ENCODE peak calls at places on chromosomes 13 and 19, in eight cellular contexts. D, Y, B, I, V, E, K and N are unnamed samples.

GRCh38 chr13:50079278-50080157 is 64.3 kb downstream of the KCNRG start:
- DNase-seq in B (no peak), E (no peak), V (no peak), I (no peak), Y (no peak), K (no peak), D (no peak), N (no peak)

GRCh38 chr19:20039203-20039723 is at the start of gene ZNF682:
- DNase-seq in Y (peak; percentile 94), B (peak; percentile 97), E (peak; percentile 74), D (no peak), K (peak; percentile 81), I (peak; percentile 84), V (peak; percentile 95), N (peak; percentile 96)

GRCh38 chr13:30334663-30335386 is 27.5 kb upstream of the KATNAL1 start:
- DNase-seq in B (no peak), K (no peak), E (peak; percentile 44), Y (peak; percentile 34), V (peak; percentile 54), D (peak; percentile 59), I (peak; percentile 69), N (no peak)

GRCh38 chr13:79289557-79289956 is 116.5 kb downstream of the RBM26 start:
- DNase-seq in E (no peak), Y (no peak), K (no peak), B (no peak), I (no peak), D (no peak), V (no peak), N (no peak)

GRCh38 chr19:45276284-45276687 is 25.2 kb downstream of the MARK4 start:
- DNase-seq in D (no peak), V (no peak), K (no peak), I (no peak), E (no peak), B (no peak), Y (no peak), N (no peak)

GRCh38 chr13:112441779-112442310 is 65.7 kb downstream of the SPACA7 start:
- DNase-seq in K (no peak), I (no peak), V (no peak), E (no peak), D (no peak), Y (no peak), B (no peak), N (no peak)

GRCh38 chr19:2186071-2186846 is 22.5 kb downstream of the DOT1L start:
- DNase-seq in K (no peak), V (no peak), Y (no peak), B (peak; percentile 92), E (no peak), I (no peak), D (no peak), N (peak; percentile 50)

GRCh38 chr19:19134687-19135158 is 3.6 kb downstream of the TMEM161A start:
- DNase-seq in B (peak; percentile 94), K (no peak), I (peak; percentile 48), D (no peak), Y (peak; percentile 45), E (no peak), V (no peak), N (no peak)

GRCh38 chr19:35753634-35754364 is 3.0 kb downstream of the HSPB6 start:
- DNase-seq in Y (no peak), E (no peak), I (no peak), B (no peak), D (no peak), K (no peak), V (no peak), N (no peak)

GRCh38 chr13:27442071-27442647 is 8.2 kb downstream of the MTIF3 start:
- DNase-seq in V (no peak), I (no peak), D (no peak), E (no peak), B (no peak), Y (peak; percentile 55), K (no peak), N (no peak)

GRCh38 chr13:39273953-39274352 is 235.7 kb downstream of the NHLRC3 start:
- DNase-seq in V (no peak), K (no peak), E (peak; percentile 28), D (no peak), Y (no peak), I (peak; percentile 41), B (no peak), N (no peak)

GRCh38 chr13:108176685-108177274 is 38.6 kb downstream of the LIG4 start:
- DNase-seq in Y (peak; percentile 38), E (peak; percentile 67), D (peak; percentile 36), B (no peak), K (no peak), I (peak; percentile 34), V (no peak), N (peak; percentile 11)

GRCh38 chr13:98749501-98749900 is 3.0 kb downstream of the SLC15A1 start:
- DNase-seq in D (no peak), E (no peak), Y (no peak), V (no peak), I (no peak), K (no peak), B (no peak), N (no peak)

GRCh38 chr19:51450730-51451307 is 7.4 kb downstream of the SIGLEC8 start:
- DNase-seq in Y (no peak), D (no peak), I (no peak), V (no peak), E (no peak), K (no peak), B (no peak), N (no peak)

GRCh38 chr13:108483981-108484380 is 145.4 kb upstream of the MYO16 start:
- DNase-seq in V (no peak), D (no peak), Y (no peak), E (no peak), I (no peak), B (no peak), K (no peak), N (no peak)

GRCh38 chr19:42531313-42531712 is 3.0 kb upstream of the CEACAM1 start:
- DNase-seq in I (no peak), V (no peak), D (no peak), E (peak; percentile 84), B (no peak), K (peak; percentile 26), Y (no peak), N (no peak)

GRCh38 chr13:108120332-108120731 is 95.0 kb downstream of the LIG4 start:
- DNase-seq in B (no peak), Y (no peak), E (no peak), V (no peak), K (no peak), I (peak; percentile 1), D (no peak), N (peak; percentile 9)

GRCh38 chr19:33684550-33685303 is 63.0 kb downstream of the CHST8 start:
- DNase-seq in E (no peak), V (no peak), D (no peak), B (no peak), Y (no peak), I (no peak), K (no peak), N (no peak)

GRCh38 chr13:49351871-49352270 is 92.0 kb downstream of the CAB39L start:
- DNase-seq in Y (no peak), E (peak; percentile 48), I (no peak), V (no peak), B (no peak), K (peak; percentile 7), D (no peak), N (no peak)

GRCh38 chr19:38055655-38056521 is 148.9 kb downstream of the SIPA1L3 start:
- DNase-seq in B (no peak), E (no peak), D (no peak), V (no peak), K (no peak), I (no peak), Y (peak; percentile 22), N (peak; percentile 59)

GRCh38 chr19:38057954-38058690 is 151.1 kb downstream of the SIPA1L3 start:
- DNase-seq in B (no peak), K (no peak), I (no peak), Y (no peak), V (no peak), D (no peak), E (peak; percentile 59), N (no peak)

GRCh38 chr19:38056646-38057045 is 149.6 kb downstream of the SIPA1L3 start:
- DNase-seq in E (no peak), V (no peak), Y (no peak), K (no peak), B (no peak), I (no peak), D (no peak), N (no peak)

GRCh38 chr19:38059897-38060296 is 152.9 kb downstream of the SIPA1L3 start:
- DNase-seq in I (peak; percentile 77), V (no peak), Y (no peak), K (no peak), D (no peak), B (no peak), E (no peak), N (no peak)

GRCh38 chr19:38055040-38055439 is 148.0 kb downstream of the SIPA1L3 start:
- DNase-seq in I (no peak), D (no peak), Y (no peak), K (no peak), V (no peak), B (no peak), E (no peak), N (no peak)
- H3K4me3 ChIP-seq in I (no peak overlapping the region), D (no peak overlapping the region), Y (no peak overlapping the region), K (no peak overlapping the region), V (no peak overlapping the region), B (no peak overlapping the region), E (no peak overlapping the region), N (no peak overlapping the region)

GRCh38 chr19:3585301-3586123 is at the start of gene GIPC3:
- DNase-seq in B (no peak), K (no peak), V (no peak), D (no peak), I (no peak), Y (no peak), E (no peak), N (no peak)
- H3K4me3 ChIP-seq in B (peak within 1 kb of the TSS; percentile 21), K (no peak within 1 kb of the TSS), V (no peak within 1 kb of the TSS), D (no peak within 1 kb of the TSS), I (no peak within 1 kb of the TSS), Y (peak within 1 kb of the TSS; percentile 62), E (no peak within 1 kb of the TSS), N (peak within 1 kb of the TSS; percentile 51)

GRCh38 chr13:20037908-20038307 is 79.4 kb downstream of the ZMYM2 start:
- DNase-seq in I (no peak), D (no peak), E (no peak), V (no peak), K (no peak), Y (no peak), B (no peak), N (no peak)
- H3K4me3 ChIP-seq in I (no peak overlapping the region), D (no peak overlapping the region), E (no peak overlapping the region), V (no peak overlapping the region), K (no peak overlapping the region), Y (no peak overlapping the region), B (no peak overlapping the region), N (no peak overlapping the region)

GRCh38 chr13:33015275-33015674 is 948 bp upstream of the KL start:
- DNase-seq in K (no peak), V (no peak), B (no peak), I (no peak), E (no peak), D (no peak), Y (no peak), N (no peak)

GRCh38 chr13:33015791-33016323 is 366 bp upstream of the KL start:
- DNase-seq in B (peak; percentile 32), E (no peak), D (no peak), I (peak; percentile 43), Y (no peak), V (no peak), K (no peak), N (no peak)

GRCh38 chr13:33016414-33017409 is at the start of gene KL:
- DNase-seq in I (peak; percentile 62), Y (peak; percentile 17), D (no peak), E (no peak), B (peak; percentile 64), K (no peak), V (no peak), N (no peak)

GRCh38 chr13:33018886-33019285 is 2.7 kb downstream of the KL start:
- DNase-seq in B (no peak), Y (no peak), E (no peak), D (no peak), K (no peak), V (no peak), I (peak; percentile 46), N (no peak)

GRCh38 chr13:33017410-33017929 is 1.2 kb downstream of the KL start:
- DNase-seq in I (peak; percentile 94), K (no peak), Y (peak; percentile 18), V (no peak), D (no peak), B (peak; percentile 57), E (no peak), N (no peak)
- H3K4me3 ChIP-seq in I (peak overlapping the region; percentile 79), K (no peak overlapping the region), Y (no peak overlapping the region), V (no peak overlapping the region), D (no peak overlapping the region), B (peak overlapping the region; percentile 56), E (no peak overlapping the region), N (no peak overlapping the region)